ENCODE peak calls at places on chromosomes 3 and 15, in four cellular contexts. C is HCT116, E is K562, W is HepG2. G is an unnamed sample.
A peak's percentile ranks its signal among the peaks of the same experiment; 100 is the strongest.

GRCh38 chr3:28907616-28908015 is 373.3 kb upstream of the RBMS3 start:
- DNase-seq in C (no peak), E (no peak), W (no peak), G (no peak)

GRCh38 chr15:70466305-70466704 is 297.1 kb downstream of the UACA start:
- DNase-seq in C (no peak), E (no peak), W (no peak), G (no peak)

GRCh38 chr15:69045810-69046209 is 31.3 kb downstream of the NOX5 start:
- DNase-seq in C (no peak), E (peak; percentile 39), W (peak; percentile 70), G (no peak)

GRCh38 chr3:29195055-29195454 is 85.8 kb upstream of the RBMS3 start:
- DNase-seq in C (no peak), E (no peak), W (no peak), G (no peak)

GRCh38 chr3:186216903-186217819 is 108.3 kb upstream of the ETV5 start:
- DNase-seq in C (no peak), E (no peak), W (no peak), G (no peak)

GRCh38 chr15:98668566-98669308 is 20.4 kb downstream of the IGF1R start:
- DNase-seq in C (peak; percentile 28), E (no peak), W (no peak), G (no peak)

GRCh38 chr3:43932921-43933320 is 242.2 kb downstream of the ABHD5 start:
- DNase-seq in C (no peak), E (no peak), W (no peak), G (no peak)

GRCh38 chr3:127784865-127785710 is 37.2 kb downstream of the MGLL start:
- DNase-seq in C (no peak), E (no peak), W (no peak), G (no peak)

GRCh38 chr15:90053685-90054466 is 48.4 kb downstream of the IDH2 start:
- DNase-seq in C (no peak), E (no peak), W (no peak), G (no peak)

GRCh38 chr3:121894191-121894990 is at the start of gene SLC15A2:
- DNase-seq in C (no peak), E (no peak), W (no peak), G (no peak)

GRCh38 chr3:183158552-183159006 is 4.0 kb downstream of the LAMP3 start:
- DNase-seq in C (no peak), E (peak; percentile 58), W (no peak), G (no peak)

GRCh38 chr3:143480306-143480852 is 360.8 kb downstream of the CHST2 start:
- DNase-seq in C (no peak), E (no peak), W (no peak), G (no peak)

GRCh38 chr3:169835533-169835932 is 22.8 kb upstream of the LRRC34 start:
- DNase-seq in C (no peak), E (no peak), W (no peak), G (no peak)

DNA sequence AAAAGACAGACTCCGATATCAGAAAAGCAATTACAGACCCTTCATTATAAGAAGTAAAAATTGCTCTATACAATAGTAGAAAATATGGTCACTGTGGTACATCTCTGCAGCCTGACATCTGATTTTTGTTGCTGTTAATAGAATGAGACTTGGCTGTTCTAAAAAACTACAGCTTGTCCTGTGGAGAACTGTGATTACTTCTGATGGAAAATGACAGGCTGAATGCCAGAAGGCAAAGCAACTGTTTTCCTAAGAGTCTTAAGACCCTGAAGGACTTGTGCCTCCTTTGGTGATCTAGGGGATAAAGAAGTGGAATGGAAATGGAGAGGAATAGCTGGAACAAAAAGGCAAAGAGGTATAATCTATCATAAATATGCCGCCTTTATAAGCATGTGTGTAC is 314.9 kb downstream of the BCHE start:
- DNase-seq in C (no peak), E (no peak), W (no peak), G (no peak)
- TF ChIP-seq CTCF in C (peak; percentile 5), E (no peak), W (no peak), G (no peak)

GRCh38 chr15:50665938-50666337 is 20.7 kb downstream of the TRPM7 start:
- DNase-seq in C (no peak), E (no peak), W (no peak), G (no peak)

GRCh38 chr15:50675524-50676144 is 11.0 kb downstream of the TRPM7 start:
- DNase-seq in C (peak; percentile 21), E (peak; percentile 27), W (no peak), G (no peak)

GRCh38 chr15:50669611-50670010 is 17.0 kb downstream of the TRPM7 start:
- DNase-seq in C (no peak), E (no peak), W (no peak), G (no peak)

DNA sequence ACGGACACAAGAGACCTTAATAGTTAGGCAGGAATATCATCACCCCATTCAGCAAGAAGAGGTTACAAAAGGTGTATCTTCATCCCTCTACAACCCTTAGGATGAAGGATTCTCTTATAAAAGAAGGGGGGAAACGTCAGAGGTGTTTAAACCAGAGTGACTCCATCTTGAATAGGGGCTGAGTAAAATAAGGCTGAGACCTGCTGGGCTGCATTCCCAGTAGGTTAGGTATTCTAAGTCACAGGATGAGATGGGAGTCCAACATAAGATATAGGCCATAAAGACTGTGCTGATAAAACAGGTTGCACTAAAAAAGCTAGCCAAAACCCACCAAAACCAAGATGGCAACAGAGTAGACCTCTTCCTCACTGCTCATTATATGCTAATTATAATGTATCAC is 16.5 kb downstream of the TRPM7 start:
- DNase-seq in C (no peak), E (no peak), W (no peak), G (no peak)
- H3K27ac ChIP-seq in C (no peak overlapping the region), E (no peak overlapping the region), W (no peak overlapping the region), G (no peak overlapping the region)

GRCh38 chr3:140334530-140334929 is 343.3 kb upstream of the TRIM42 start:
- DNase-seq in C (no peak), E (no peak), W (no peak), G (no peak)

GRCh38 chr3:140338916-140339315 is 338.9 kb upstream of the TRIM42 start:
- DNase-seq in C (no peak), E (no peak), W (no peak), G (no peak)

DNA sequence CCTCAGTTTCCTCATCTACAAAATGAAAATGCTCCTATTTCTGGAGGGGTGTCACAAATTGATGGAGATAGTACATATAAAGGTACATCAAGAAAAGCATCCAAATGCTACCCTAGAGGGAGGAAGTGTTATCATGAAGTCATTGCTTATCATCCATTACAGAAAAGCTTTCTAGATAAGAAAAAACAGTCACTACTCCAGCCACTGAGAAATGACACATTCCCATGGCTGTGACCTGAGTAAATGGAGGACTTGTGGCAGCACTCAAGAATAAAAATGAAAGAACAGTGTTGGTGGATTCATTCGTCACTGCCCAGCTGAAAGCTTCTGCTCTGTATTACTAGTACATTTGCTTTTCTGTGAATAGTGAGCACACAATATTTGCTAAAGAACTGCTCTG is 343.8 kb upstream of the TRIM42 start:
- DNase-seq in C (no peak), E (no peak), W (no peak), G (no peak)
- TF ChIP-seq SIN3A in C (no peak), E (no peak), W (no peak), G (no peak)

GRCh38 chr3:106566277-106566676 is 697.5 kb upstream of the CBLB start:
- DNase-seq in C (no peak), E (no peak), W (no peak), G (no peak)
- TF ChIP-seq CTCF in C (peak; percentile 8), E (no peak), W (no peak), G (no peak)